ENCODE peak calls at places on chromosomes 11 and 22, in eight cellular contexts. B, E, Q, R, D, U, V and J are unnamed samples.

GRCh38 chr22:29449296-29449863 is 11.0 kb downstream of the RFPL1 start:
- DNase-seq in U (no peak), E (no peak), V (no peak), B (no peak), R (no peak), D (no peak), Q (no peak), J (no peak)

GRCh38 chr22:46366327-46366731 is 30.8 kb downstream of the TRMU start:
- DNase-seq in U (peak; percentile 45), R (no peak), E (no peak), B (no peak), V (no peak), D (no peak), Q (no peak), J (no peak)

GRCh38 chr11:103344886-103345285 is 235.7 kb downstream of the DYNC2H1 start:
- DNase-seq in R (no peak), V (no peak), E (no peak), D (no peak), Q (no peak), B (no peak), U (no peak), J (no peak)

GRCh38 chr11:30789270-30789669 is 203.1 kb upstream of the MPPED2 start:
- DNase-seq in R (no peak), E (no peak), U (no peak), Q (no peak), V (no peak), B (no peak), D (no peak), J (no peak)

GRCh38 chr11:14722507-14722906 is 78.9 kb downstream of the PDE3B start:
- DNase-seq in Q (no peak), V (no peak), R (no peak), U (no peak), E (no peak), B (no peak), D (no peak), J (no peak)

GRCh38 chr11:95372097-95372656 is 141.2 kb upstream of the SESN3 start:
- DNase-seq in E (no peak), R (no peak), D (no peak), U (no peak), B (no peak), Q (no peak), V (no peak), J (no peak)

GRCh38 chr11:118401880-118402590 is 629 bp downstream of the ATP5MG start:
- DNase-seq in U (no peak), V (no peak), E (peak; percentile 57), D (no peak), R (no peak), Q (peak; percentile 13), B (peak; percentile 64), J (no peak)

GRCh38 chr11:127345819-127346459 is 345.4 kb upstream of the KIRREL3 start:
- DNase-seq in U (no peak), B (peak; percentile 25), D (no peak), E (peak; percentile 15), R (peak; percentile 2), V (peak; percentile 47), Q (peak; percentile 70), J (no peak)

GRCh38 chr11:64519541-64519940 is 71.5 kb upstream of the SLC22A12 start:
- DNase-seq in R (no peak), U (no peak), E (no peak), V (no peak), B (no peak), Q (no peak), D (no peak), J (no peak)

GRCh38 chr11:12239396-12240298 is 129.3 kb downstream of the MICAL2 start:
- DNase-seq in R (no peak), D (no peak), E (no peak), Q (no peak), B (no peak), U (no peak), V (peak; percentile 80), J (no peak)

GRCh38 chr22:25203082-25203481 is 3.4 kb downstream of the CRYBB3 start:
- DNase-seq in Q (no peak), D (no peak), B (no peak), E (no peak), R (no peak), U (no peak), V (no peak), J (no peak)

GRCh38 chr11:113192121-113192925 is 122.1 kb upstream of the TTC12 start:
- DNase-seq in R (no peak), V (no peak), U (no peak), E (no peak), B (no peak), Q (peak; percentile 78), D (no peak), J (no peak)

GRCh38 chr11:8826145-8826786 is 84.7 kb upstream of the AKIP1 start:
- DNase-seq in D (no peak), U (no peak), E (peak; percentile 82), R (no peak), B (no peak), V (peak; percentile 7), Q (peak; percentile 80), J (no peak)

GRCh38 chr11:6219359-6219758 is 14.0 kb downstream of the C11orf42 start:
- DNase-seq in V (no peak), R (no peak), Q (no peak), E (peak; percentile 76), U (no peak), D (no peak), B (peak; percentile 84), J (no peak)

DNA sequence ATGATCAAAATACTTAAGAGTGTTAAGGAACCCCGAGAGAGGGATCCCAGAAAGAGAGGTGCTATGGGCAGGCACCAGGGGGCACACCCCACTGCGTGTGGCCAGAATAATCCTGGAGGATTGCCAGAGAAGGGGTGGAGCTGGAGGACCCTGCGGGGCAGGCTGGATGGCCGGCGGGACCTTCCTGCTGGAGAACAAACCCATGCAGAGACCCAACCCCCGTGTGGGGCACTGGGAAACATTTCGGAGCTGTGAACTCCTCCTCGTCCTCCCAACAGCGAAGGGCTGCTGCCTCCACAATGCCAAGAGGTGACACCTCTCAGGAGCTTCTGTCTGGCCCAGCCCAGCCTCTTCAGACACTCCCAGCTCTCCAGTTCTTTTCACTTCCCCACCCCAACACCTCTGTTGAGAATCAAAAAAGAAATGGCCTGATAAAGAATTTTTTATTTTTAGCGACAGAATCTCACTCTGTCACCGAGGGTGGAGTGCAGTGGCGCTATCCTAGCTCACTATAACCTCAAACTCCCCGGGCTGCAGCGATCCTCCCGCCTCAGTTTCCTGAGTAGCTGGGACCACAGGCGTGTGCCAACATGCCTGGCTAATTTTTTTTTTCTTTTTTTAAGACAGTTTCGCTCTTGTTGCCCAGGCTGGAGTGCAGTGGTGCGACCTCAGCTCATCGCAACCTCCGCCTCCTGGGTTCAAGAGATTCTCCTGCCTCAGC is 25.6 kb downstream of the RHOD start:
- DNase-seq in U (no peak), R (no peak), V (no peak), E (no peak), D (no peak), Q (peak; percentile 45), B (no peak), J (no peak)
- TF ChIP-seq CTCF in U (no peak), R (no peak), V (no peak), E (peak; percentile 24), D (no peak), Q (no peak), B (no peak), J (no peak)

GRCh38 chr11:119694334-119694733 is 34.7 kb downstream of the NECTIN1 start:
- DNase-seq in U (no peak), V (peak; percentile 88), D (no peak), B (no peak), R (no peak), Q (no peak), E (no peak), J (no peak)
- TF ChIP-seq CTCF in U (no peak), V (peak; percentile 56), D (no peak), B (no peak), R (no peak), Q (no peak), E (no peak), J (no peak)

DNA sequence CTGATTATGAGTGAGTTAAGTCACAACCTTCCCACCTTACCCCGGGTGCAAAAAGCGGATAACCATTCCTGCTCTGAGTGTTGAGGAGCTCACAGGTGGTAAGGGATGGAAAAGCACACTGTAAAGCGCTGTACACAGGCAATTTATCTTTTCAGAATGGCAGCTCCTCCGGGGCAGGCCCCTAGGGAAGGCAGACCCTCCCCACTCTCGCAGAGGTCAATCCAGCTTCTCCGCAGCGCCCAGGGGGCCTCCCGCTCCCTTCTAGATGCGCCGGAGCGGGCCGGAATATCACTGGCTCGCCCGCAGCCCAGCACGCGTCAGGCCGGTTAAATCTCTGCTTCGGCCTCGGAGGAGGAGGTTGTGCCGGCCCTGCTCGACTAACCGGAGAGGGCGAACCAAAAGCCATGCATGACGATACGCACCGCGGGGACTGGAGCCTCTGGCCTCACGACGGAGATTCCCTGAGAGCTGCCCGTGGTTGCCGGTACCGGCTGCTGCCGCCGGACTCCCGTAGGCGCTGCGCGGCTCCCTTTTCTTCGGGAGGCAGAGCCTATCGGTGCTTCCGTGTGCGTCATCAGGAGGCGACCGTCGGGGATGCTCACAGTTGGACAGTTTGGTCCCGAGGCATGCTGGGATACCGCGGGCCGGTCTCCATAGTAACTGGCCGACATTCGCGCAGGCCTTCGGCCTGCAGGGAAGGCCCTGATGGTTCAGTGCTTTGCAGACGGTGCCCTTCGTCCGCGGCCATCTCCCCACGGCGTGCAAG is at the start of gene BRMS1:
- DNase-seq in B (peak; percentile 91), Q (peak; percentile 99), E (peak; percentile 98), V (peak; percentile 99), D (peak; percentile 95), R (peak; percentile 88), U (peak; percentile 99), J (peak; percentile 98)
- TF ChIP-seq CTCF in B (peak; percentile 15), Q (peak; percentile 21), E (peak; percentile 29), V (peak; percentile 30), D (no peak), R (no peak), U (peak; percentile 28), J (no peak)

DNA sequence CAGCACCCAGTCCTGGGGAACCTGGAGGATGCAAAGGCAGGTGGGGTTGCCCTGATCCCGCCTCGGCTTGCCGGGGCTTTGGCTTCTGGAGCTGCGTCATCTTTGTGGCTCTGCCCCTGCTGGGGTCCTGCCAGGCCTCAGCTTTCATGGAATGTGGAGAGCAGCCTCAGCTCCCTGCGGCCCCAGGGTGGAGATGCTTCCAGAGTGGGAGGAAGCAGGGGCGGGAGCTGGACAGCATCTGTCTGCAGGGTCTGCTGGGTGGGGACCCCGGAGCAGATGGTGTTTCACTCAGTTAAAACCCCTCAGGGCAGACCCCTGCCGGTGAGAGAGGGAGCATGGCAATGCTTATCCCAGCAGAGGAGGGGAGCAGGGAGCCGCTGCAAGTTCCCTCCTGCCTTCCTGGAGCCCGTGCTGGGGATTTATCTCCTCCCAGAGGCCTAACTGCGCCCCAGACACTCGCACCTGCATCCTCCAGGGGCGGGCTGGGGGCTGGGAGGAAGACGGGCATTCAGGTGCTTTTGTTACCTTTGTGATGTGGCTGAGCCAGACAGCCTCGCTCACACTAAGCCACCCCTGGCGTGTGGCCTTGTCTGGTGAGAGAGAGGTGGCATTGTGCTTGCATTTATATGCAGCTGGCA is 15.7 kb downstream of the GRIK4 start:
- DNase-seq in Q (peak; percentile 74), B (no peak), R (no peak), E (no peak), U (peak; percentile 76), D (no peak), V (no peak), J (no peak)
- TF ChIP-seq CTCF in Q (peak; percentile 52), B (no peak), R (no peak), E (peak; percentile 26), U (no peak), D (no peak), V (no peak), J (no peak)

GRCh38 chr11:56624661-56625110 is 10.0 kb upstream of the OR5M1 start:
- DNase-seq in B (peak; percentile 72), V (no peak), Q (peak; percentile 68), E (peak; percentile 39), D (no peak), R (no peak), U (no peak), J (no peak)
- TF ChIP-seq CTCF in B (peak; percentile 57), V (peak; percentile 54), Q (peak; percentile 76), E (no peak), D (no peak), R (no peak), U (peak; percentile 31), J (no peak)

GRCh38 chr11:1226226-1226961 is 3.5 kb downstream of the MUC5B start:
- DNase-seq in E (no peak), U (peak; percentile 54), B (no peak), Q (peak; percentile 49), V (peak; percentile 41), D (no peak), R (no peak), J (peak; percentile 39)
- TF ChIP-seq CTCF in E (no peak), U (no peak), B (no peak), Q (peak; percentile 38), V (no peak), D (no peak), R (no peak), J (no peak)